ENCODE peak calls at places on chromosomes 11 and 22, in seven cellular contexts. V, G, U, F, X, T and I are unnamed samples.

GRCh38 chr11:74571062-74571399 is 21.4 kb upstream of the POLD3 start:
- DNase-seq in V (no peak), G (no peak), U (no peak), F (no peak), X (no peak), T (no peak), I (no peak)

GRCh38 chr11:5420993-5421392 is 918 bp upstream of the OR51Q1 start:
- DNase-seq in V (no peak), G (no peak), U (no peak), F (no peak), X (no peak), T (no peak), I (no peak)

GRCh38 chr22:24324137-24324536 is 53.5 kb downstream of the SPECC1L start:
- DNase-seq in V (no peak), G (no peak), U (no peak), F (no peak), X (no peak), T (no peak), I (no peak)

GRCh38 chr22:46377566-46378498 is 42.3 kb downstream of the TRMU start:
- DNase-seq in V (no peak), G (no peak), U (no peak), F (no peak), X (no peak), T (peak), I (no peak)

GRCh38 chr11:18714443-18714780 is 11.6 kb downstream of the IGSF22 start:
- DNase-seq in V (no peak), G (no peak), U (no peak), F (no peak), X (no peak), T (no peak), I (no peak)

GRCh38 chr11:75812542-75813040 is 2.4 kb upstream of the UVRAG start:
- DNase-seq in V (no peak), G (no peak), U (no peak), F (no peak), X (no peak), T (no peak), I (no peak)

GRCh38 chr22:29842740-29843139 is 4.7 kb upstream of the ASCC2 start:
- DNase-seq in V (peak), G (no peak), U (no peak), F (no peak), X (no peak), T (peak), I (no peak)

GRCh38 chr22:21455334-21456089 is 11.7 kb upstream of the TMEM191C start:
- DNase-seq in V (no peak), G (no peak), U (peak), F (no peak), X (no peak), T (no peak), I (no peak)

GRCh38 chr11:36996795-36997194 is 398.8 kb upstream of the RAG2 start:
- DNase-seq in V (no peak), G (no peak), U (no peak), F (no peak), X (no peak), T (no peak), I (no peak)

GRCh38 chr11:31958086-31958735 is 132.7 kb upstream of the RCN1 start:
- DNase-seq in V (no peak), G (no peak), U (peak), F (peak), X (peak), T (no peak), I (peak)

GRCh38 chr11:117418685-117419084 is 91.0 kb downstream of the CEP164 start:
- DNase-seq in V (no peak), G (no peak), U (no peak), F (no peak), X (no peak), T (no peak), I (no peak)

GRCh38 chr11:122882809-122883681 is 486 bp downstream of the JHY start:
- DNase-seq in V (peak), G (peak), U (peak), F (peak), X (no peak), T (peak), I (no peak)

GRCh38 chr11:71336176-71336995 is 84.0 kb upstream of the SHANK2 start:
- DNase-seq in V (no peak), G (no peak), U (no peak), F (no peak), X (no peak), T (no peak), I (no peak)

GRCh38 chr22:38657248-38657909 is 941 bp downstream of the CBY1 start:
- DNase-seq in V (no peak), G (no peak), U (no peak), F (peak), X (no peak), T (peak), I (no peak)

GRCh38 chr11:75208444-75208843 is 32.1 kb upstream of the TPBGL start:
- DNase-seq in V (no peak), G (no peak), U (no peak), F (no peak), X (no peak), T (no peak), I (no peak)

GRCh38 chr22:45994516-45995404 is 17.8 kb upstream of the WNT7B start:
- DNase-seq in V (no peak), G (no peak), U (peak), F (peak), X (peak), T (no peak), I (peak)